ENCODE peak calls at places on chromosomes 3 and 15, in six cellular contexts. A is NCI-H1105; P is caudate nucleus; I is CD8-positive, alpha-beta T cell; R is neural crest cell; U is A172. W is an unnamed sample.

GRCh38 chr3:72487078-72487765 is 361.0 kb downstream of the SHQ1 start:
- DNase-seq in A (no peak), P (no peak), I (no peak), R (no peak), U (peak; percentile 86), W (peak; percentile 57)

GRCh38 chr3:131549340-131549739 is 46.6 kb upstream of the MRPL3 start:
- DNase-seq in A (no peak), P (no peak), I (no peak), R (no peak), U (no peak), W (no peak)

GRCh38 chr3:191136347-191136746 is 62.7 kb upstream of the OSTN start:
- DNase-seq in A (no peak), P (no peak), I (no peak), R (no peak), U (peak; percentile 38), W (no peak)

GRCh38 chr15:77025066-77025435 is 30.1 kb downstream of the PSTPIP1 start:
- DNase-seq in A (no peak), P (no peak), I (no peak), R (no peak), U (no peak), W (no peak)

GRCh38 chr15:66169625-66170024 is 83.9 kb downstream of the MEGF11 start:
- DNase-seq in A (no peak), P (no peak), I (no peak), R (no peak), U (no peak), W (no peak)

GRCh38 chr3:124846189-124846588 is 41.0 kb downstream of the ITGB5 start:
- DNase-seq in A (no peak), P (no peak), I (no peak), R (no peak), U (peak; percentile 57), W (no peak)

GRCh38 chr3:69011331-69011730 is 2.2 kb downstream of the EOGT start:
- DNase-seq in A (no peak), P (no peak), I (no peak), R (no peak), U (no peak), W (no peak)

GRCh38 chr15:60477991-60478632 is 830 bp downstream of the ICE2 start:
- DNase-seq in A (peak; percentile 16), P (no peak), I (no peak), R (no peak), U (peak; percentile 28), W (no peak)

GRCh38 chr3:107992976-107993684 is 97.7 kb downstream of the CD47 start:
- DNase-seq in A (no peak), P (no peak), I (no peak), R (no peak), U (peak; percentile 64), W (peak; percentile 68)

GRCh38 chr3:176959867-176960266 is 237.4 kb downstream of the TBL1XR1 start:
- DNase-seq in A (no peak), P (no peak), I (no peak), R (no peak), U (no peak), W (no peak)

GRCh38 chr3:99902091-99902490 is 84.4 kb downstream of the CMSS1 start:
- DNase-seq in A (no peak), P (no peak), I (no peak), R (no peak), U (peak; percentile 57), W (peak; percentile 16)

GRCh38 chr15:85100186-85100937 is 118.7 kb downstream of the PDE8A start:
- DNase-seq in A (no peak), P (no peak), I (peak; percentile 20), R (no peak), U (no peak), W (no peak)

GRCh38 chr15:100869151-100869999 is 10.3 kb upstream of the ALDH1A3 start:
- DNase-seq in A (no peak), P (no peak), I (no peak), R (no peak), U (no peak), W (no peak)

GRCh38 chr15:61038387-61038786 is 190.7 kb downstream of the RORA start:
- DNase-seq in A (peak; percentile 66), P (no peak), I (no peak), R (no peak), U (no peak), W (no peak)

GRCh38 chr15:71716990-71717389 is 93.4 kb upstream of the NR2E3 start:
- DNase-seq in A (no peak), P (no peak), I (no peak), R (no peak), U (no peak), W (peak; percentile 26)

GRCh38 chr15:101244039-101244781 is 7.6 kb downstream of the CHSY1 start:
- DNase-seq in A (no peak), P (no peak), I (no peak), R (no peak), U (no peak), W (no peak)

GRCh38 chr3:99856437-99857220 is 39.0 kb downstream of the CMSS1 start:
- DNase-seq in A (no peak), P (no peak), I (no peak), R (no peak), U (no peak), W (no peak)

GRCh38 chr3:138365991-138366759 is 17.8 kb downstream of the MRAS start:
- DNase-seq in A (no peak), P (no peak), I (no peak), R (no peak), U (no peak), W (no peak)

GRCh38 chr15:81304226-81304625 is 19.7 kb downstream of the STARD5 start:
- DNase-seq in A (no peak), P (no peak), I (no peak), R (no peak), U (no peak), W (no peak)

GRCh38 chr3:116443096-116443793 is 2.0 kb downstream of the LSAMP start:
- DNase-seq in A (no peak), P (no peak), I (no peak), R (no peak), U (no peak), W (no peak)

GRCh38 chr3:55486857-55487375 is at the start of gene WNT5A:
- DNase-seq in A (no peak), P (no peak), I (no peak), R (peak; percentile 40), U (no peak), W (peak; percentile 18)

GRCh38 chr3:22887664-22888291 is 315.3 kb upstream of the UBE2E2 start:
- DNase-seq in A (peak; percentile 6), P (no peak), I (no peak), R (no peak), U (peak; percentile 5), W (peak; percentile 20)

GRCh38 chr3:78163379-78163778 is 1123.5 kb downstream of the ROBO2 start:
- DNase-seq in A (no peak), P (no peak), I (no peak), R (no peak), U (no peak), W (no peak)

GRCh38 chr3:152961323-152961722 is 126.4 kb downstream of the P2RY1 start:
- DNase-seq in A (no peak), P (no peak), I (no peak), R (no peak), U (no peak), W (peak; percentile 45)

GRCh38 chr3:3127432-3128010 is 781 bp downstream of the TRNT1 start:
- DNase-seq in A (no peak), P (no peak), I (no peak), R (no peak), U (no peak), W (no peak)

GRCh38 chr3:14389133-14390115 is 13.0 kb upstream of the SLC6A6 start:
- DNase-seq in A (no peak), P (no peak), I (no peak), R (no peak), U (no peak), W (no peak)

GRCh38 chr3:45642731-45643152 is 46.5 kb upstream of the SACM1L start:
- DNase-seq in A (no peak), P (no peak), I (no peak), R (no peak), U (no peak), W (no peak)

GRCh38 chr3:99709686-99710085 is 71.3 kb downstream of the COL8A1 start:
- DNase-seq in A (no peak), P (no peak), I (no peak), R (no peak), U (no peak), W (no peak)

GRCh38 chr3:127450331-127450730 is 140.2 kb downstream of the TPRA1 start:
- DNase-seq in A (no peak), P (no peak), I (no peak), R (no peak), U (no peak), W (no peak)

GRCh38 chr3:183375337-183375736 is 53.1 kb downstream of the MCF2L2 start:
- DNase-seq in A (no peak), P (no peak), I (no peak), R (no peak), U (no peak), W (no peak)

GRCh38 chr15:48370460-48370859 is 39.2 kb downstream of the DUT start:
- DNase-seq in A (no peak), P (no peak), I (no peak), R (no peak), U (peak; percentile 29), W (no peak)

GRCh38 chr15:74209997-74210573 is 7.5 kb upstream of the STRA6 start:
- DNase-seq in A (no peak), P (no peak), I (no peak), R (no peak), U (peak; percentile 94), W (no peak)

GRCh38 chr15:29129903-29130302 is 139.7 kb downstream of the NSMCE3 start:
- DNase-seq in A (no peak), P (no peak), I (no peak), R (no peak), U (no peak), W (no peak)

GRCh38 chr3:14364580-14365292 is 37.7 kb upstream of the SLC6A6 start:
- DNase-seq in A (no peak), P (no peak), I (no peak), R (no peak), U (no peak), W (no peak)

GRCh38 chr3:134364936-134365765 is 9.1 kb downstream of the AMOTL2 start:
- DNase-seq in A (no peak), P (no peak), I (no peak), R (no peak), U (peak; percentile 82), W (no peak)

GRCh38 chr15:89401636-89402252 is 67.1 kb upstream of the POLG start:
- DNase-seq in A (no peak), P (no peak), I (no peak), R (no peak), U (peak; percentile 35), W (peak; percentile 62)

GRCh38 chr3:5568451-5568850 is 380.9 kb downstream of the EDEM1 start:
- DNase-seq in A (no peak), P (no peak), I (no peak), R (no peak), U (no peak), W (no peak)

GRCh38 chr3:142724682-142725351 is 983 bp downstream of the TRPC1 start:
- DNase-seq in A (peak; percentile 65), P (no peak), I (peak; percentile 0), R (no peak), U (peak; percentile 63), W (peak; percentile 34)